ENCODE peak calls at places on chromosomes 4 and X, in seven cellular contexts. Q is fibroblast of pulmonary artery, R is foreskin fibroblast, I is heart left ventricle, W is fibroblast of villous mesenchyme, Y is mammary epithelial cell, U is IMR-90. E is an unnamed sample.

GRCh38 chrX:1524874-1525582 is 12.0 kb downstream of the P2RY8 start:
- DNase-seq in Q (no peak), R (no peak), I (no peak), W (no peak), Y (no peak), U (no peak), E (no peak)

GRCh38 chr4:117010695-117011094 is 74.7 kb downstream of the TRAM1L1 start:
- DNase-seq in Q (no peak), R (no peak), I (no peak), W (no peak), Y (no peak), U (no peak), E (no peak)

GRCh38 chr4:33255094-33255493 is 2534.9 kb downstream of the PCDH7 start:
- DNase-seq in Q (no peak), R (no peak), I (no peak), W (no peak), Y (no peak), U (no peak), E (no peak)

GRCh38 chr4:37719021-37719420 is 32.8 kb upstream of the RELL1 start:
- DNase-seq in Q (no peak), R (no peak), I (no peak), W (no peak), Y (peak), U (peak), E (no peak)

GRCh38 chr4:59455751-59456150 is 1744.4 kb upstream of the ADGRL3 start:
- DNase-seq in Q (no peak), R (no peak), I (no peak), W (no peak), Y (no peak), U (no peak), E (no peak)

GRCh38 chr4:16952462-16952871 is 54.0 kb upstream of the LDB2 start:
- DNase-seq in Q (no peak), R (no peak), I (no peak), W (peak), Y (no peak), U (no peak), E (no peak)

GRCh38 chr4:20844311-20844710 is 144.1 kb downstream of the PACRGL start:
- DNase-seq in Q (no peak), R (no peak), I (no peak), W (peak), Y (no peak), U (no peak), E (no peak)

GRCh38 chrX:95585321-95585720 is 1099.3 kb upstream of the DIAPH2 start:
- DNase-seq in Q (no peak), R (no peak), I (no peak), W (no peak), Y (no peak), U (no peak), E (no peak)

GRCh38 chrX:72028701-72029470 is 102.8 kb downstream of the RTL5 start:
- DNase-seq in Q (no peak), R (no peak), I (no peak), W (no peak), Y (no peak), U (no peak), E (no peak)

GRCh38 chr4:145482209-145483021 is 762 bp downstream of the SMAD1 start:
- DNase-seq in Q (peak), R (peak), I (peak), W (peak), Y (peak), U (peak), E (peak)
- TF ChIP-seq CTCF in Q (no peak), R (no peak), I (no peak), W (no peak), Y (no peak), U (no peak), E (no peak)

DNA sequence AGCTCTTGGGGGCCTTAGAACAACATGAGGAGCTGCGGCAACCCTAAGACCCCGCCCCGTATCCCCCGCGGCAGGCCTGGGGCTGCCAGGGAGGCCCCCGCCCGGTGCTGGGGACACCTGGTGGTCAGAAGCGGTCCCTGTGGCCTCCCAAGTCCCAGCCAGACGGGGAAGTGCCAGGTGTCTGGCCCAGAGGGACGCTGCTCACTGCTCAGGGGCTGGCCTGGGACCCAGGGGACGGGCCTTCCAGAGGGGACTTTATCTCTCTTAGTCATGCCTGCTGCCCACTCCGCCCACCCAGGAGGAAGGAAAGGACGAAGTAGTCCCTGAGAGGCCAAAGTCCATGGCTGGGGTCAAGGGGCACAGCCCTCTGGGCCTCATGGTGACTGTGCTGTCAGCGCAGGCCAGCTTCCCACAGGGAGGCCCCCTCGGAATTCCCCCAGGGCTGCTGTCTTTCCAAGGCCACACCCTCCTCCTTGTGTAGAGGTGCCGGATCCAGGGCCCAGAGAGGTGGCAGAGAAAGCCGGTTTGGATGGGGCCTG is 31.0 kb upstream of the HTRA3 start:
- DNase-seq in Q (no peak), R (no peak), I (no peak), W (no peak), Y (no peak), U (no peak), E (no peak)
- TF ChIP-seq CTCF in Q (peak), R (peak), I (peak), W (peak), Y (no peak), U (peak), E (peak)

GRCh38 chrX:136577562-136577961 is 45.5 kb downstream of the VGLL1 start:
- DNase-seq in Q (peak), R (peak), I (peak), W (peak), Y (peak), U (peak), E (peak)

GRCh38 chrX:136574548-136574947 is 42.5 kb downstream of the VGLL1 start:
- DNase-seq in Q (peak), R (no peak), I (peak), W (no peak), Y (no peak), U (no peak), E (no peak)

DNA sequence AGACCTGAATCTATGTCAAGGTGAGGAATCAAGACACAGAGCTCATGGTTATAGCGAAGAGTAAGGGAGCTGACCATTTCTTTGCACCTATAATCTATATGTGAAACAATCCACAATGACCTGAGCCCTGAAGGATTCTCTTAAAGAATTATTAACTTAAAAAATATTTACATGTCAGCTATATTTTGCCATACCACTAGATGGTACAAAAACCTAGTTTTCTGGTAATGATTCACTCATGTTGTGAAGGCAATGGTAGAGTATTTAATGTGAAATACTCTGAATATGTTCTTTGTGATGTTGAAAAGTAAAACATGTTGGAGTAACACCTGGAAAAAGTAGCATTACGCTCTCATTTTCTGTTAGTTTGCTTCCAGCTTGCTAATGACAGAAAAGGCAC is 40.0 kb downstream of the VGLL1 start:
- DNase-seq in Q (no peak), R (no peak), I (no peak), W (no peak), Y (no peak), U (no peak), E (no peak)
- TF ChIP-seq CTCF in Q (no peak), R (no peak), I (no peak), W (no peak), Y (peak), U (no peak), E (peak)

DNA sequence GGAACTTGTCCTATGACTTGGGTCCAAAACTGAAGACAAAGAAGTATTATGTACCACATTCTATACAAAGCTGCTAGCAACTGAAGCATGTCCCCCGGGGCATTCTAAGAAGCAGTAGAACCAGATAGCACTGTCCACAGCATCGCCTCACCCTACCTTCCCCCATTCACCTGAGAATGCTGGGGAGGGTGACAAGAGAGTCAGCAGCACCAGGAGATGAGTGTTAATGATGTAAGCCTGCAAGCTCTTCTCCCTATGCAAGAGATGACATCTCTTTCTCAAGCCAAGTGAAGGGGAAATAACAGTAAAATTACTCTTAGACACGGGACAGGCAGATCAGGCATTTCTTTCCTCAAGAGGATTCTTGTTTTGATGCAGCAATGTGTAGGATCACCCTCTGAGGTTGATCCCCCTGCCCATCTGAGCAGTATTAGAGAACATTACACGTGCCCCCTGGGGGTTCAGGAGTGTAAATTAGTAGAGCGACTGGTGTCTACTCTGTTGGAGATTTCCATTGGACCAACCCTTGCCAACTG is 13.9 kb upstream of the TLR1 start:
- DNase-seq in Q (no peak), R (no peak), I (no peak), W (no peak), Y (peak), U (no peak), E (no peak)
- TF ChIP-seq CTCF in Q (no peak), R (no peak), I (no peak), W (no peak), Y (no peak), U (no peak), E (no peak)

DNA sequence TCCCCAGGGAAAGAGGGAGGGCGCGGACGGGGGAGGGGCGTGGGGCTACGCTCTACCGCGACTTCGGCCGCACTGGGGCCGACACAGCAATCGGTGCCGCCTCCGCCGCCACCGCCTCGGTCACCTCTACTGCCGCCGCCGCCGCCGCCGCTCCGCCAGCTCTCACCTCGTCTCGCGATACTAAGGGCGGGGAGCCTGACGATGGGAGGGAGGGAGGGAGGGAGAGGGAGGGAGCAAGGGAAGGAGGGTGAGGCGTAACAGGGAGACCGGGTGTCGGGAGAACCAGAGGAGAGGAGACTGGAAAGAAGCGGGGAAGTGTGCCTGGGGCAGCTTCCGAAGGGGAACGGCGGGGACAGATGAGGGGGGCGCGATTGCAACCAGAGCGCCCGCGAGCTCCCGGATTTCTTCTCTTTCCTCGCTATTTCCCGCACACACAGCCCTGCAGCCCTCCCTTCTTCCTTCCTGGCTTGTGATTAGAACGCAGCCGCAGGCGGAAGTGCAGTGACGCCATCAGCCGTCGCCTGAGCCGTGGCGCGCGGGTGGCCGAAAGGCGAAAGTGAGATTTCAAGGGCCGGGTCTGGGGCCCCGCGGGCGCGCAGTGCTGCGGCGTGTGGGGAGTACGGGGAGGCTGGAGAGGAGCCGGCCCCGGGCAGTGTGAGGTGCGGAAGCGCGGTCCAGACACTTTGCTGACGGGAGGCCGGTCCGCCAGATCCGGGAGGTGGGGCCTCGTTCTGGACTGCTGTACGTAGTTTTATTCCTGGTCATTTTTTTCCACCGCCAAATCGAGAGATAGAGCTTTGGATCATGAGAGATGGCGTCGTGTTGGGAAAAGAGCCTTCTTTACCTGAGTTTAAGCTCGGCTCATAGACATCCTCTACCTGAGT is at the start of gene ANKRD17:
- DNase-seq in Q (peak), R (peak), I (peak), W (peak), Y (peak), U (peak), E (peak)
- TF ChIP-seq CTCF in Q (no peak), R (no peak), I (no peak), W (no peak), Y (no peak), U (peak), E (peak)

DNA sequence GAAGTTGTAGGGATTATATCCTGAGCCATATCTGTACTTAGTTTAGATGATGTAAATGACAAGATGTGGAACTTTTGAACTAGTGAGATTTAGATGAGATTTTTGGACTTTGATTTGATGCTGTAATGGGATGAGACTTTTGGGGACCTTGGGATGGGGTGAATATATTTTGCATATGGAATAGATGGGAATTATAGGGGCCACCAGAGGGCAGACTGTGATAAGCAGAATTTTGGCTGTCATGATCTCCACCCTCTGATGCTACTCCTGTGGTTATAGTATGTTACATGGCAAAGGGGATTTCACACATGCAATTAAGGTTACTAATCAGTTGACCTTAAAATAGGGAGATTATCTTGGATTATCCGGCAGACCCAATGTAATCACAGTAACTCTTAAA is 214.0 kb upstream of the NHS start:
- DNase-seq in Q (no peak), R (no peak), I (no peak), W (no peak), Y (no peak), U (no peak), E (no peak)
- TF ChIP-seq CTCF in Q (no peak), R (no peak), I (no peak), W (no peak), Y (peak), U (no peak), E (peak)

GRCh38 chrX:27915617-27916016 is 65.6 kb downstream of the DCAF8L1 start:
- DNase-seq in Q (peak), R (peak), I (no peak), W (peak), Y (no peak), U (peak), E (peak)

GRCh38 chrX:27917713-27918500 is 63.3 kb downstream of the DCAF8L1 start:
- DNase-seq in Q (no peak), R (no peak), I (no peak), W (peak), Y (no peak), U (no peak), E (no peak)

GRCh38 chrX:27924261-27924660 is 57.0 kb downstream of the DCAF8L1 start:
- DNase-seq in Q (no peak), R (no peak), I (no peak), W (no peak), Y (peak), U (peak), E (no peak)

GRCh38 chrX:27924718-27925117 is 56.5 kb downstream of the DCAF8L1 start:
- DNase-seq in Q (no peak), R (no peak), I (no peak), W (no peak), Y (no peak), U (no peak), E (no peak)

GRCh38 chrX:27918799-27919198 is 62.5 kb downstream of the DCAF8L1 start:
- DNase-seq in Q (peak), R (no peak), I (no peak), W (peak), Y (peak), U (peak), E (no peak)
- TF ChIP-seq CTCF in Q (peak), R (no peak), I (no peak), W (peak), Y (peak), U (peak), E (no peak)

GRCh38 chr4:186032259-186032658 is 36.7 kb upstream of the TLR3 start:
- DNase-seq in Q (no peak), R (no peak), I (no peak), W (no peak), Y (no peak), U (no peak), E (no peak)
- TF ChIP-seq CTCF in Q (peak), R (no peak), I (no peak), W (peak), Y (no peak), U (no peak), E (peak)

GRCh38 chrX:69552512-69552911 is 48.4 kb downstream of the NALF2 start:
- DNase-seq in Q (peak), R (no peak), I (no peak), W (no peak), Y (no peak), U (no peak), E (no peak)
- TF ChIP-seq CTCF in Q (no peak), R (no peak), I (no peak), W (no peak), Y (no peak), U (no peak), E (no peak)

DNA sequence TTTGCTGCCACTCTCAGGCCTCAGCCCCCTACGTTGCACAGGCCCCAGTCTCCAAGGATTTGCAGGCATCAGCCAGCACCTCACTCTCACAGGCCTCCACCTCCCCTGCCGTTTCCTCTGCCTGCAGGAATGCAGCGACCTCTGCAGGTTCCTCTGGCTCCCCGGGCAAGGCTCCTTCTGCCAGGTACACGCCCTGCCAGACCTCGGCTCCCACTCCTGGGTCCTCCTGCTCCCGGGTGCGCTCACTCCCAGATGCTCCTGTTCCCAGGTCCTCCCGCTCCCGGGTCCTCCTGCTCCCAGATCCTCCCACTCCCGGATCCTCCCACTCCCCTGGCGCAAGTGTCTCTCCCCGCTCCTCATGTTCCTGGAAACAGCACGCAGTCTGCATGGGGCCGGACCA is 144.4 kb upstream of the RADX start:
- DNase-seq in Q (no peak), R (no peak), I (no peak), W (no peak), Y (no peak), U (no peak), E (no peak)
- TF ChIP-seq CTCF in Q (no peak), R (no peak), I (no peak), W (no peak), Y (no peak), U (no peak), E (no peak)

E was measured in HFFc6.